ENCODE peak calls at places on chromosomes 4 and X, in five cellular contexts. A, G, C, H and J are unnamed samples.

GRCh38 chr4:174377613-174378012 is 93.9 kb downstream of the CEP44 start:
- DNase-seq in A (no peak), G (peak), C (no peak), H (no peak), J (no peak)

GRCh38 chrX:15546745-15547144 is 46.1 kb downstream of the BMX start:
- DNase-seq in A (no peak), G (no peak), C (no peak), H (no peak), J (no peak)

GRCh38 chr4:83484500-83485431 is at the start of gene ABRAXAS1:
- DNase-seq in A (peak), G (peak), C (peak), H (peak), J (peak)

GRCh38 chr4:185742766-185743165 is 69.2 kb downstream of the SORBS2 start:
- DNase-seq in A (no peak), G (no peak), C (no peak), H (no peak), J (no peak)

GRCh38 chrX:30039768-30040167 is 175.6 kb upstream of the MAGEB2 start:
- DNase-seq in A (no peak), G (peak), C (no peak), H (no peak), J (no peak)

GRCh38 chrX:120512627-120513026 is 43.5 kb upstream of the LAMP2 start:
- DNase-seq in A (no peak), G (no peak), C (no peak), H (no peak), J (no peak)

GRCh38 chr4:83751336-83751949 is 215.5 kb downstream of the GPAT3 start:
- DNase-seq in A (no peak), G (no peak), C (no peak), H (no peak), J (peak)

GRCh38 chr4:87093443-87094123 is 126.8 kb downstream of the KLHL8 start:
- DNase-seq in A (no peak), G (no peak), C (peak), H (peak), J (peak)

GRCh38 chr4:88043001-88043400 is 35.6 kb downstream of the PKD2 start:
- DNase-seq in A (no peak), G (no peak), C (no peak), H (no peak), J (no peak)

GRCh38 chr4:141192564-141192963 is 28.1 kb upstream of the ZNF330 start:
- DNase-seq in A (no peak), G (no peak), C (no peak), H (no peak), J (no peak)

GRCh38 chrX:9164535-9165425 is 130.9 kb upstream of the FAM9B start:
- DNase-seq in A (no peak), G (no peak), C (peak), H (no peak), J (no peak)

GRCh38 chr4:46123872-46124755 is at the start of gene GABRG1:
- DNase-seq in A (no peak), G (no peak), C (no peak), H (no peak), J (no peak)

GRCh38 chr4:147682755-147683154 is 1.2 kb downstream of the PRMT9 start:
- DNase-seq in A (no peak), G (no peak), C (peak), H (no peak), J (no peak)

GRCh38 chr4:183289688-183290087 is 30.4 kb downstream of the CLDN22 start:
- DNase-seq in A (no peak), G (no peak), C (peak), H (peak), J (no peak)

GRCh38 chrX:2584216-2584615 is 83.4 kb upstream of the DHRSX start:
- DNase-seq in A (no peak), G (no peak), C (no peak), H (no peak), J (no peak)

GRCh38 chrX:133215747-133216146 is 2.4 kb downstream of the TFDP3 start:
- DNase-seq in A (no peak), G (no peak), C (no peak), H (peak), J (no peak)

GRCh38 chr4:176142253-176142652 is 53.1 kb downstream of the SPATA4 start:
- DNase-seq in A (no peak), G (no peak), C (no peak), H (no peak), J (no peak)

GRCh38 chr4:53346920-53347852 is 18.7 kb downstream of the SCFD2 start:
- DNase-seq in A (no peak), G (peak), C (peak), H (no peak), J (peak)

GRCh38 chr4:130099159-130099558 is 1003.2 kb downstream of the C4orf33 start:
- DNase-seq in A (no peak), G (no peak), C (no peak), H (no peak), J (no peak)